ENCODE peak calls at places on chromosomes 3 and 15, in seven cellular contexts. One of them, this sample, is unnamed.

GRCh38 chr3:191141728-191142127 is 57.3 kb upstream of the OSTN start:
- DNase-seq in left ventricle myocardium inferior: no peak
- DNase-seq in activated effector memory CD4-positive, alpha-beta T cell treated with anti-CD3 and anti-CD28 coated beads, Interleukin-2, amount 50 U/mL, for 16 hours: no peak
- DNase-seq in effector memory CD4-positive, alpha-beta T cell: no peak
- DNase-seq in IMR-90: peak
- DNase-seq in CD8-positive, alpha-beta T cell: no peak
- DNase-seq in cardiac fibroblast: peak
- DNase-seq in this sample: no peak

GRCh38 chr15:79184465-79184892 is 93.9 kb upstream of the RASGRF1 start:
- DNase-seq in CD8-positive, alpha-beta T cell: peak
- DNase-seq in cardiac fibroblast: peak
- DNase-seq in IMR-90: peak
- DNase-seq in effector memory CD4-positive, alpha-beta T cell: peak
- DNase-seq in left ventricle myocardium inferior: peak
- DNase-seq in activated effector memory CD4-positive, alpha-beta T cell treated with anti-CD3 and anti-CD28 coated beads, Interleukin-2, amount 50 U/mL, for 16 hours: peak
- DNase-seq in this sample: peak

GRCh38 chr15:60551147-60551780 is 72.3 kb upstream of the ICE2 start:
- DNase-seq in left ventricle myocardium inferior: no peak
- DNase-seq in activated effector memory CD4-positive, alpha-beta T cell treated with anti-CD3 and anti-CD28 coated beads, Interleukin-2, amount 50 U/mL, for 16 hours: no peak
- DNase-seq in IMR-90: no peak
- DNase-seq in cardiac fibroblast: no peak
- DNase-seq in effector memory CD4-positive, alpha-beta T cell: no peak
- DNase-seq in CD8-positive, alpha-beta T cell: no peak
- DNase-seq in this sample: no peak

GRCh38 chr3:131898346-131898745 is 136.5 kb downstream of the CPNE4 start:
- DNase-seq in effector memory CD4-positive, alpha-beta T cell: no peak
- DNase-seq in left ventricle myocardium inferior: no peak
- DNase-seq in IMR-90: no peak
- DNase-seq in activated effector memory CD4-positive, alpha-beta T cell treated with anti-CD3 and anti-CD28 coated beads, Interleukin-2, amount 50 U/mL, for 16 hours: no peak
- DNase-seq in cardiac fibroblast: no peak
- DNase-seq in CD8-positive, alpha-beta T cell: no peak
- DNase-seq in this sample: no peak

GRCh38 chr3:66237551-66237950 is 16.8 kb downstream of the SLC25A26 start:
- DNase-seq in left ventricle myocardium inferior: no peak
- DNase-seq in cardiac fibroblast: no peak
- DNase-seq in effector memory CD4-positive, alpha-beta T cell: no peak
- DNase-seq in activated effector memory CD4-positive, alpha-beta T cell treated with anti-CD3 and anti-CD28 coated beads, Interleukin-2, amount 50 U/mL, for 16 hours: no peak
- DNase-seq in CD8-positive, alpha-beta T cell: no peak
- DNase-seq in IMR-90: no peak
- DNase-seq in this sample: no peak

GRCh38 chr3:53303957-53304356 is 43.4 kb downstream of the DCP1A start:
- DNase-seq in activated effector memory CD4-positive, alpha-beta T cell treated with anti-CD3 and anti-CD28 coated beads, Interleukin-2, amount 50 U/mL, for 16 hours: no peak
- DNase-seq in cardiac fibroblast: no peak
- DNase-seq in CD8-positive, alpha-beta T cell: no peak
- DNase-seq in IMR-90: peak
- DNase-seq in effector memory CD4-positive, alpha-beta T cell: no peak
- DNase-seq in left ventricle myocardium inferior: no peak
- DNase-seq in this sample: no peak

GRCh38 chr15:88315221-88315878 is 58.8 kb upstream of the NTRK3 start:
- DNase-seq in left ventricle myocardium inferior: no peak
- DNase-seq in IMR-90: no peak
- DNase-seq in effector memory CD4-positive, alpha-beta T cell: no peak
- DNase-seq in CD8-positive, alpha-beta T cell: no peak
- DNase-seq in activated effector memory CD4-positive, alpha-beta T cell treated with anti-CD3 and anti-CD28 coated beads, Interleukin-2, amount 50 U/mL, for 16 hours: no peak
- DNase-seq in cardiac fibroblast: no peak
- DNase-seq in this sample: no peak

GRCh38 chr3:181176610-181177009 is 187.1 kb upstream of the DNAJC19 start:
- DNase-seq in activated effector memory CD4-positive, alpha-beta T cell treated with anti-CD3 and anti-CD28 coated beads, Interleukin-2, amount 50 U/mL, for 16 hours: no peak
- DNase-seq in IMR-90: peak
- DNase-seq in effector memory CD4-positive, alpha-beta T cell: no peak
- DNase-seq in left ventricle myocardium inferior: peak
- DNase-seq in cardiac fibroblast: peak
- DNase-seq in CD8-positive, alpha-beta T cell: peak
- DNase-seq in this sample: peak

GRCh38 chr3:155995525-155996370 is 124.6 kb upstream of the KCNAB1 start:
- DNase-seq in IMR-90: peak
- DNase-seq in effector memory CD4-positive, alpha-beta T cell: no peak
- DNase-seq in CD8-positive, alpha-beta T cell: no peak
- DNase-seq in left ventricle myocardium inferior: no peak
- DNase-seq in activated effector memory CD4-positive, alpha-beta T cell treated with anti-CD3 and anti-CD28 coated beads, Interleukin-2, amount 50 U/mL, for 16 hours: no peak
- DNase-seq in cardiac fibroblast: peak
- DNase-seq in this sample: peak

GRCh38 chr3:15934389-15935195 is 136.8 kb upstream of the ANKRD28 start:
- DNase-seq in activated effector memory CD4-positive, alpha-beta T cell treated with anti-CD3 and anti-CD28 coated beads, Interleukin-2, amount 50 U/mL, for 16 hours: no peak
- DNase-seq in effector memory CD4-positive, alpha-beta T cell: no peak
- DNase-seq in CD8-positive, alpha-beta T cell: no peak
- DNase-seq in left ventricle myocardium inferior: no peak
- DNase-seq in IMR-90: peak
- DNase-seq in cardiac fibroblast: no peak
- DNase-seq in this sample: no peak

GRCh38 chr3:80668600-80669281 is 900.9 kb upstream of the ROBO1 start:
- DNase-seq in IMR-90: no peak
- DNase-seq in effector memory CD4-positive, alpha-beta T cell: no peak
- DNase-seq in CD8-positive, alpha-beta T cell: no peak
- DNase-seq in cardiac fibroblast: no peak
- DNase-seq in left ventricle myocardium inferior: no peak
- DNase-seq in activated effector memory CD4-positive, alpha-beta T cell treated with anti-CD3 and anti-CD28 coated beads, Interleukin-2, amount 50 U/mL, for 16 hours: no peak
- DNase-seq in this sample: no peak